ENCODE peak calls at places on chromosomes 12 and 14, in six cellular contexts. One of them, this sample, is unnamed.

GRCh38 chr12:113403435-113404415 is at the start of gene SDS:
- DNase-seq in aorta: no peak
- DNase-seq in ovary: peak; percentile 70
- DNase-seq in pancreas: peak; percentile 70
- DNase-seq in tibial nerve: peak; percentile 35
- DNase-seq in cardiac muscle cell: peak; percentile 94
- DNase-seq in this sample: peak; percentile 65

GRCh38 chr12:93146278-93146939 is 217.3 kb upstream of the EEA1 start:
- DNase-seq in aorta: no peak
- DNase-seq in ovary: no peak
- DNase-seq in pancreas: peak; percentile 54
- DNase-seq in tibial nerve: peak; percentile 21
- DNase-seq in cardiac muscle cell: peak; percentile 74
- DNase-seq in this sample: no peak

GRCh38 chr12:57755454-57756372 is 810 bp downstream of the MARCHF9 start:
- DNase-seq in aorta: peak; percentile 84
- DNase-seq in ovary: no peak
- DNase-seq in pancreas: peak; percentile 82
- DNase-seq in tibial nerve: no peak
- DNase-seq in cardiac muscle cell: no peak
- DNase-seq in this sample: peak; percentile 32

GRCh38 chr14:61533513-61534255 is 161.6 kb upstream of the HIF1A start:
- DNase-seq in aorta: no peak
- DNase-seq in ovary: no peak
- DNase-seq in pancreas: no peak
- DNase-seq in tibial nerve: no peak
- DNase-seq in cardiac muscle cell: no peak
- DNase-seq in this sample: no peak

GRCh38 chr12:25715147-25715546 is 162.1 kb upstream of the LMNTD1 start:
- DNase-seq in aorta: no peak
- DNase-seq in ovary: no peak
- DNase-seq in pancreas: no peak
- DNase-seq in tibial nerve: no peak
- DNase-seq in cardiac muscle cell: no peak
- DNase-seq in this sample: no peak

GRCh38 chr14:99751539-99752485 is 41.4 kb upstream of the EML1 start:
- DNase-seq in aorta: peak; percentile 74
- DNase-seq in ovary: no peak
- DNase-seq in pancreas: no peak
- DNase-seq in tibial nerve: no peak
- DNase-seq in cardiac muscle cell: no peak
- DNase-seq in this sample: no peak

GRCh38 chr12:6458281-6459003 is 6.6 kb downstream of the TAPBPL start:
- DNase-seq in aorta: peak; percentile 62
- DNase-seq in ovary: no peak
- DNase-seq in pancreas: no peak
- DNase-seq in tibial nerve: no peak
- DNase-seq in cardiac muscle cell: no peak
- DNase-seq in this sample: no peak

GRCh38 chr14:102138535-102138934 is 1.2 kb upstream of the WDR20 start:
- DNase-seq in aorta: no peak
- DNase-seq in ovary: no peak
- DNase-seq in pancreas: no peak
- DNase-seq in tibial nerve: no peak
- DNase-seq in cardiac muscle cell: no peak
- DNase-seq in this sample: no peak

GRCh38 chr14:77106666-77107065 is 8.6 kb downstream of the CIPC start:
- DNase-seq in aorta: no peak
- DNase-seq in ovary: no peak
- DNase-seq in pancreas: no peak
- DNase-seq in tibial nerve: no peak
- DNase-seq in cardiac muscle cell: no peak
- DNase-seq in this sample: no peak

GRCh38 chr12:49293056-49293956 is 1.6 kb upstream of the PRPH start:
- DNase-seq in aorta: peak; percentile 88
- DNase-seq in ovary: peak; percentile 33
- DNase-seq in pancreas: peak; percentile 53
- DNase-seq in tibial nerve: no peak
- DNase-seq in cardiac muscle cell: peak; percentile 53
- DNase-seq in this sample: peak; percentile 27

GRCh38 chr14:50928002-50928635 is 16.2 kb downstream of the PYGL start:
- DNase-seq in aorta: no peak
- DNase-seq in ovary: no peak
- DNase-seq in pancreas: no peak
- DNase-seq in tibial nerve: peak; percentile 34
- DNase-seq in cardiac muscle cell: peak; percentile 95
- DNase-seq in this sample: no peak

GRCh38 chr12:62934799-62935674 is at the start of gene PPM1H:
- DNase-seq in aorta: peak; percentile 87
- DNase-seq in ovary: peak; percentile 46
- DNase-seq in pancreas: peak; percentile 91
- DNase-seq in tibial nerve: no peak
- DNase-seq in cardiac muscle cell: peak; percentile 42
- DNase-seq in this sample: peak; percentile 79

GRCh38 chr14:96139879-96140278 is 64.8 kb upstream of the BDKRB2 start:
- DNase-seq in aorta: no peak
- DNase-seq in ovary: no peak
- DNase-seq in pancreas: no peak
- DNase-seq in tibial nerve: no peak
- DNase-seq in cardiac muscle cell: no peak
- DNase-seq in this sample: no peak

GRCh38 chr12:65634061-65634460 is 190.2 kb upstream of the HMGA2 start:
- DNase-seq in aorta: no peak
- DNase-seq in ovary: no peak
- DNase-seq in pancreas: no peak
- DNase-seq in tibial nerve: no peak
- DNase-seq in cardiac muscle cell: no peak
- DNase-seq in this sample: no peak

GRCh38 chr14:90880282-90880681 is 64.1 kb upstream of the TTC7B start:
- DNase-seq in aorta: no peak
- DNase-seq in ovary: no peak
- DNase-seq in pancreas: no peak
- DNase-seq in tibial nerve: no peak
- DNase-seq in cardiac muscle cell: no peak
- DNase-seq in this sample: no peak

GRCh38 chr14:74571441-74571841 is 40.6 kb downstream of the LTBP2 start:
- DNase-seq in aorta: peak; percentile 84
- DNase-seq in ovary: no peak
- DNase-seq in pancreas: no peak
- DNase-seq in tibial nerve: no peak
- DNase-seq in cardiac muscle cell: peak; percentile 68
- DNase-seq in this sample: no peak

GRCh38 chr14:103329421-103330347 is 4.4 kb upstream of the EIF5 start:
- DNase-seq in aorta: no peak
- DNase-seq in ovary: peak; percentile 36
- DNase-seq in pancreas: peak; percentile 29
- DNase-seq in tibial nerve: peak; percentile 57
- DNase-seq in cardiac muscle cell: peak; percentile 83
- DNase-seq in this sample: peak; percentile 29

GRCh38 chr12:92739099-92739498 is 36.3 kb downstream of the PLEKHG7 start:
- DNase-seq in aorta: no peak
- DNase-seq in ovary: no peak
- DNase-seq in pancreas: no peak
- DNase-seq in tibial nerve: no peak
- DNase-seq in cardiac muscle cell: peak; percentile 21
- DNase-seq in this sample: no peak

GRCh38 chr14:35297677-35298076 is 5.5 kb downstream of the PSMA6 start:
- DNase-seq in aorta: no peak
- DNase-seq in ovary: no peak
- DNase-seq in pancreas: no peak
- DNase-seq in tibial nerve: no peak
- DNase-seq in cardiac muscle cell: no peak
- DNase-seq in this sample: no peak

GRCh38 chr12:66087365-66087943 is 43.1 kb downstream of the LLPH start:
- DNase-seq in aorta: peak; percentile 80
- DNase-seq in ovary: peak; percentile 76
- DNase-seq in pancreas: no peak
- DNase-seq in tibial nerve: peak; percentile 90
- DNase-seq in cardiac muscle cell: peak; percentile 83
- DNase-seq in this sample: peak; percentile 21

GRCh38 chr12:131913666-131914065 is 15.4 kb upstream of the PUS1 start:
- DNase-seq in aorta: no peak
- DNase-seq in ovary: no peak
- DNase-seq in pancreas: no peak
- DNase-seq in tibial nerve: no peak
- DNase-seq in cardiac muscle cell: no peak
- DNase-seq in this sample: no peak

GRCh38 chr12:123670882-123671728 is at the start of gene TCTN2:
- DNase-seq in aorta: peak; percentile 99
- DNase-seq in ovary: peak; percentile 96
- DNase-seq in pancreas: peak; percentile 96
- DNase-seq in tibial nerve: peak; percentile 94
- DNase-seq in cardiac muscle cell: peak; percentile 94
- DNase-seq in this sample: peak; percentile 96

GRCh38 chr12:101877816-101878811 is 734 bp downstream of the DRAM1 start:
- DNase-seq in aorta: no peak
- DNase-seq in ovary: peak; percentile 43
- DNase-seq in pancreas: no peak
- DNase-seq in tibial nerve: peak; percentile 26
- DNase-seq in cardiac muscle cell: peak; percentile 34
- DNase-seq in this sample: peak; percentile 35

GRCh38 chr14:30873308-30874119 is 845 bp upstream of the COCH start:
- DNase-seq in aorta: no peak
- DNase-seq in ovary: no peak
- DNase-seq in pancreas: no peak
- DNase-seq in tibial nerve: no peak
- DNase-seq in cardiac muscle cell: no peak
- DNase-seq in this sample: no peak

GRCh38 chr12:70242695-70243509 is at the start of gene CNOT2:
- DNase-seq in aorta: peak; percentile 97
- DNase-seq in ovary: peak; percentile 90
- DNase-seq in pancreas: peak; percentile 91
- DNase-seq in tibial nerve: peak; percentile 86
- DNase-seq in cardiac muscle cell: peak; percentile 93
- DNase-seq in this sample: peak; percentile 92
- H3K4me1 ChIP-seq in aorta: no peaks in the 10 kb centered on the region
- H3K4me1 ChIP-seq in ovary: peaks cover 3% of the 10 kb centered on the region
- H3K4me1 ChIP-seq in pancreas: peaks cover 27% of the 10 kb centered on the region
- H3K4me1 ChIP-seq in tibial nerve: no peaks in the 10 kb centered on the region
- H3K4me1 ChIP-seq in cardiac muscle cell: peaks cover 23% of the 10 kb centered on the region
- H3K4me1 ChIP-seq in this sample: peaks cover 61% of the 10 kb centered on the region

GRCh38 chr12:100716949-100717732 is 77.4 kb upstream of the ANO4 start:
- DNase-seq in aorta: peak; percentile 72
- DNase-seq in ovary: no peak
- DNase-seq in pancreas: no peak
- DNase-seq in tibial nerve: no peak
- DNase-seq in cardiac muscle cell: peak; percentile 51
- DNase-seq in this sample: no peak
- H3K4me3 ChIP-seq in aorta: no peak overlapping the region
- H3K4me3 ChIP-seq in ovary: peak overlapping the region; percentile 23
- H3K4me3 ChIP-seq in pancreas: no peak overlapping the region
- H3K4me3 ChIP-seq in tibial nerve: peak overlapping the region; percentile 26
- H3K4me3 ChIP-seq in cardiac muscle cell: peak overlapping the region; percentile 37
- H3K4me3 ChIP-seq in this sample: peak overlapping the region; percentile 36

DNA sequence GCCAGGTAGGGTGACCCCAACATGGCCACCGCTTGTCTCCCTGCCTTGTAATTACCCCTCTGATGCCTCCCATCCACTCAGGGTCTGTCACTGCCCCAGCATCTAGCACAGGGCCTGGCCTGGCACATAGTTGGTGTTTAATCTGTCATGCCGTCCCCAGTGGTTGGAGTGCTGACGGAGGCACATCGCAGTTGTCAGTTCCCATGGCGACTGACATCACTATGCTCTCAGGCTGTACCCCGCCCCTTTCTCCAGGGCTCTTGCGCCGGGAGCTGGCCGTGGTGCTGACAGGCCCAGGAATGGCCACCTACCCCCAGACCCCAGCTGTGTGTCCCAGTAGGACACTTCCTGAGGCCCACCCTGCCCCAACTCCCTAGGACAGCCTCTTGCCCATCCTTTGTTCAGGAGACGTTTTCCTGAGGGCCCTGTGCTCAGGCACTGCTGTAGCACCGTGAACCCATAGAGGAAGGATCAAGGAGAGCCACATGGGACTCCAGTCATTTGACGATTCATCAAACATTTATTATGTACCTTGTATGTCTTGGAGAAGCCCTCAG is 23.0 kb downstream of the FAM222A start:
- DNase-seq in aorta: peak; percentile 59
- DNase-seq in ovary: peak; percentile 32
- DNase-seq in pancreas: peak; percentile 57
- DNase-seq in tibial nerve: no peak
- DNase-seq in cardiac muscle cell: peak; percentile 72
- DNase-seq in this sample: no peak
- H3K4me1 ChIP-seq in aorta: no peaks in the 10 kb centered on the region
- H3K4me1 ChIP-seq in ovary: peaks cover 2% of the 10 kb centered on the region
- H3K4me1 ChIP-seq in pancreas: peaks cover 4% of the 10 kb centered on the region
- H3K4me1 ChIP-seq in tibial nerve: no peaks in the 10 kb centered on the region
- H3K4me1 ChIP-seq in cardiac muscle cell: peaks cover 30% of the 10 kb centered on the region
- H3K4me1 ChIP-seq in this sample: peaks cover 28% of the 10 kb centered on the region

GRCh38 chr12:51848843-51849735 is 571 bp upstream of the FIGNL2 start:
- DNase-seq in aorta: peak; percentile 80
- DNase-seq in ovary: no peak
- DNase-seq in pancreas: no peak
- DNase-seq in tibial nerve: no peak
- DNase-seq in cardiac muscle cell: no peak
- DNase-seq in this sample: peak; percentile 39
- H3K4me3 ChIP-seq in aorta: no peak overlapping the region
- H3K4me3 ChIP-seq in ovary: peak overlapping the region; percentile 31
- H3K4me3 ChIP-seq in pancreas: no peak overlapping the region
- H3K4me3 ChIP-seq in tibial nerve: peak overlapping the region; percentile 80
- H3K4me3 ChIP-seq in cardiac muscle cell: peak overlapping the region; percentile 66
- H3K4me3 ChIP-seq in this sample: peak overlapping the region; percentile 63

This sample was measured in heart right ventricle.